ENCODE peak calls at places on chromosomes 2 and 18, in nine cellular contexts. J is cardiac muscle cell; U is A549; T is heart right ventricle; H is CD4-positive, CD25-positive, alpha-beta regulatory T cell; V is IMR-90; F is iPS DF 6.9; Z is CD8-positive, alpha-beta memory T cell; S is tibial nerve. Q is an unnamed sample.

GRCh38 chr2:134665729-134666506 is 52.9 kb downstream of the TMEM163 start:
- DNase-seq in J (no peak), U (no peak), T (no peak), H (peak; percentile 29), V (no peak), F (no peak), Z (no peak), S (no peak), Q (no peak)

GRCh38 chr18:3901811-3902210 is 451.8 kb downstream of the TGIF1 start:
- DNase-seq in J (no peak), U (no peak), T (no peak), H (no peak), V (no peak), F (no peak), Z (no peak), S (no peak), Q (no peak)

GRCh38 chr2:191318037-191318728 is 73.0 kb downstream of the MYO1B start:
- DNase-seq in J (no peak), U (no peak), T (peak; percentile 30), H (no peak), V (peak; percentile 75), F (no peak), Z (no peak), S (no peak), Q (no peak)

GRCh38 chr2:88903744-88904353 is 212.4 kb downstream of the RPIA start:
- DNase-seq in J (peak; percentile 69), U (peak; percentile 13), T (peak; percentile 6), H (no peak), V (peak; percentile 13), F (no peak), Z (no peak), S (no peak), Q (no peak)

GRCh38 chr2:95386031-95386430 is 16.5 kb upstream of the FAHD2A start:
- DNase-seq in J (no peak), U (no peak), T (no peak), H (no peak), V (no peak), F (no peak), Z (no peak), S (no peak), Q (no peak)

GRCh38 chr2:19350678-19351401 is 7.6 kb downstream of the OSR1 start:
- DNase-seq in J (no peak), U (no peak), T (no peak), H (no peak), V (no peak), F (no peak), Z (no peak), S (no peak), Q (no peak)

GRCh38 chr2:97834610-97835009 is 121.2 kb downstream of the ZAP70 start:
- DNase-seq in J (no peak), U (no peak), T (no peak), H (no peak), V (no peak), F (no peak), Z (no peak), S (no peak), Q (no peak)

GRCh38 chr2:69156624-69157023 is 143.6 kb downstream of the ANTXR1 start:
- DNase-seq in J (no peak), U (no peak), T (no peak), H (no peak), V (no peak), F (no peak), Z (no peak), S (no peak), Q (no peak)

GRCh38 chr2:230692760-230693159 is 19.9 kb upstream of the CAB39 start:
- DNase-seq in J (no peak), U (no peak), T (no peak), H (no peak), V (peak; percentile 73), F (no peak), Z (no peak), S (no peak), Q (no peak)

GRCh38 chr2:6946722-6947121 is 29.5 kb downstream of the RNF144A start:
- DNase-seq in J (no peak), U (no peak), T (no peak), H (no peak), V (peak; percentile 68), F (no peak), Z (no peak), S (no peak), Q (no peak)

GRCh38 chr2:134934641-134935040 is 16.0 kb downstream of the CCNT2 start:
- DNase-seq in J (no peak), U (no peak), T (no peak), H (no peak), V (no peak), F (no peak), Z (no peak), S (no peak), Q (no peak)

GRCh38 chr2:168526641-168527040 is 70.6 kb downstream of the CERS6 start:
- DNase-seq in J (no peak), U (no peak), T (peak; percentile 61), H (no peak), V (no peak), F (no peak), Z (no peak), S (no peak), Q (no peak)

DNA sequence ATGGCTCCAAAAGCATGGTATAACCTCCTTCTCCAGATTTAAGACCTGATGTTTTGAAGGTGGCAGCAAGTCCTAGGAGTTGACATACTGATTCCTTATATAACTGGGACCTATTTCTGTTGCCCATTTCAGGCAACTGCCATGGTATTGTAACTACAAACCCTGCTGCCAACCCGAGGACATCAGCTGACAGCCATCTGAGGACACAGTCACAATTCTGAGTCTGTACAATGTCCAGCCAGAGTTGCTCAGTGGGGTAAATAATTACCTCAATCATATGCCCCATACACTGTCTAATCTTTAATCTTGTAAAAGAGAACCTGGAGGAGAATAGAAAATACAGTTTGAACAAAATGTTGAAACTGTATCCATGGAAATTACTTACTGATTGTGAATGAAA is 8.7 kb upstream of the GAREM2 start:
- DNase-seq in J (no peak), U (no peak), T (peak; percentile 47), H (no peak), V (no peak), F (no peak), Z (no peak), S (no peak), Q (no peak)
- H3K27ac ChIP-seq in J (no peak overlapping the region), U (no peak overlapping the region), T (peak overlapping the region; percentile 37), H (no peak overlapping the region), V (no peak overlapping the region), F (no peak overlapping the region), Z (no peak overlapping the region), S (no peak overlapping the region), Q (no peak overlapping the region)

GRCh38 chr2:70717431-70718038 is 50.5 kb downstream of the ADD2 start:
- DNase-seq in J (no peak), U (no peak), T (no peak), H (no peak), V (no peak), F (no peak), Z (no peak), S (no peak), Q (no peak)
- H3K4me1 ChIP-seq in J (peaks cover 5% of the 10 kb centered on the region), U (no peaks in the 10 kb centered on the region), T (no peaks in the 10 kb centered on the region), H (no peaks in the 10 kb centered on the region), V (no peaks in the 10 kb centered on the region), F (peaks cover 8% of the 10 kb centered on the region), Z (no peaks in the 10 kb centered on the region), S (no peaks in the 10 kb centered on the region), Q (no peaks in the 10 kb centered on the region)

DNA sequence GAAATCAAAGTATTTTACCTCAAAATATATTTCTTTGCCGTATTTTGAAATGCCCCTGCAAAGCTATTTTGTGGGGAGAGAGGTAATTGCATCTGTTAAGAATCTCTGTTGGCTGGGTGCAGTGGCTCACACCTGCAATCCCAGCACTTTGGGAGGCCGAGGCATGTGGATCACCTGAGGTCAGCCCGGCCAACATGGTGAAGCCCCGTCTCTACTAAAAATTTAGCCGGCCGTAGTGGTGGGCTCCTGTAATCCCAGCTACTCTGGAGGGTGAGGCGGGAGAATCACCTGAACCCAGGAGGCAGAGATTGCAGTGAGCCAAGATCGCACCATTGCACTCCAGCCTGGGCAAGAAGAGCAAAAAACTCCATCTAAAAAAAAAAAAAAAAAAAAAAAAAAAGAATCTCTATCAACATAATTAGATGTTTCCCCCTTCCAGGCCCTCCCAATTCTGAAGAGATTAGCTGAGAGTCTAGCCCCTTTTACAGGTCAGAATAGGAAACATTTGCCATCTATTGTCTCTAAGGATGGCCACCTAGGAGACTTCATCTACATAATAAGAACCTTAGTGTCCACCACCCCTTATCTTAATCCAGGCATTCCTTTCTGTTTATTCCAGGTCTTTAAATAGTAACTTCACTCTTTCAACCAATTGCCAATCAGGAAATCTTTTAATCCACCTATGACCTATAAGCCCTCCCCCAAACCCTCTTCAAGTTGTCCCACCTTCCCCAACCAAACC is 3.5 kb upstream of the TRAPPC8 start:
- DNase-seq in J (no peak), U (no peak), T (no peak), H (no peak), V (no peak), F (peak; percentile 43), Z (no peak), S (no peak), Q (no peak)
- H3K9me3 ChIP-seq in J (no peaks in the 10 kb centered on the region), U (no peaks in the 10 kb centered on the region), T (no peaks in the 10 kb centered on the region), H (no peaks in the 10 kb centered on the region), V (no peaks in the 10 kb centered on the region), F (no peaks in the 10 kb centered on the region), Z (no peaks in the 10 kb centered on the region), S (no peaks in the 10 kb centered on the region), Q (no peaks in the 10 kb centered on the region)

GRCh38 chr2:160271166-160272086 is 71.4 kb upstream of the ITGB6 start:
- DNase-seq in J (peak; percentile 90), U (no peak), T (peak; percentile 40), H (no peak), V (no peak), F (no peak), Z (no peak), S (no peak), Q (no peak)
- H3K27ac ChIP-seq in J (peak overlapping the region; percentile 100), U (peak overlapping the region; percentile 94), T (peak overlapping the region; percentile 95), H (no peak overlapping the region), V (peak overlapping the region; percentile 86), F (no peak overlapping the region), Z (no peak overlapping the region), S (peak overlapping the region; percentile 92), Q (no peak overlapping the region)

GRCh38 chr2:43345872-43346271 is 119.5 kb upstream of the ZFP36L2 start:
- DNase-seq in J (no peak), U (no peak), T (no peak), H (no peak), V (no peak), F (peak; percentile 13), Z (no peak), S (no peak), Q (no peak)
- H3K4me1 ChIP-seq in J (peaks cover 81% of the 10 kb centered on the region), U (peaks cover 26% of the 10 kb centered on the region), T (peaks cover 73% of the 10 kb centered on the region), H (no peaks in the 10 kb centered on the region), V (peaks cover 45% of the 10 kb centered on the region), F (peaks cover 5% of the 10 kb centered on the region), Z (no peaks in the 10 kb centered on the region), S (peaks cover 75% of the 10 kb centered on the region), Q (no peaks in the 10 kb centered on the region)

GRCh38 chr2:223210489-223210888 is 158.5 kb downstream of the KCNE4 start:
- DNase-seq in J (no peak), U (no peak), T (no peak), H (no peak), V (no peak), F (no peak), Z (no peak), S (no peak), Q (no peak)
- H3K9me3 ChIP-seq in J (no peaks in the 10 kb centered on the region), U (peaks cover 11% of the 10 kb centered on the region), T (peaks cover 22% of the 10 kb centered on the region), H (no peaks in the 10 kb centered on the region), V (no peaks in the 10 kb centered on the region), F (no peaks in the 10 kb centered on the region), Z (no peaks in the 10 kb centered on the region), S (peaks cover 45% of the 10 kb centered on the region), Q (peaks cover 10% of the 10 kb centered on the region)

DNA sequence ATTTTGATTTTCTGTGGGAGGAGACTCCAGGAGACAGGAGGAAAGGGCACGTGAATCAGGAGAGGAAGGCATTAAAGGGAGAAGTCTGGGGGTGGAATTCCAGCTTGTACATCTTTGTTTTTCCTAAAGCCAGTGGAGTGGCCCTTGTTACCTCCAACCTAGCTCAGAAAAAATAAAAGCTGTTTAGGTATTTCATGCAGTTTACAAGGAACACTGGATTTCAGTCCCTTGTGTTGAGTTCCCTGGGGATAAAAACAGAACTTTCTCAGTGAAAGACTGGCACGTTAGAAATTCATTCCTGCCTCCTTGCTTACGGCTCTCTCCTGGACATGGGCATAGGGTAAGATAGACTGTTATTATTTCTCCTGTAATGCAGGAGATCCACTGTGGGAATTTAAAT is 170.2 kb downstream of the ZEB2 start:
- DNase-seq in J (no peak), U (no peak), T (no peak), H (no peak), V (no peak), F (no peak), Z (no peak), S (no peak), Q (no peak)
- H3K27ac ChIP-seq in J (no peak overlapping the region), U (peak overlapping the region; percentile 74), T (peak overlapping the region; percentile 34), H (no peak overlapping the region), V (no peak overlapping the region), F (no peak overlapping the region), Z (no peak overlapping the region), S (peak overlapping the region; percentile 58), Q (no peak overlapping the region)

Q was measured in naive thymus-derived CD4-positive, alpha-beta T cell.